ENCODE peak calls at places on chromosomes 5 and 9, in four cellular contexts. X is A673, J is dorsolateral prefrontal cortex, A is GM23338. V is an unnamed sample.
A peak's percentile ranks its signal among the peaks of the same experiment; 100 is the strongest.

GRCh38 chr9:79300153-79300552 is 271.6 kb upstream of the TLE4 start:
- DNase-seq in A (no peak), J (no peak), X (no peak), V (no peak)

GRCh38 chr9:96253059-96253696 is 48.8 kb downstream of the HSD17B3 start:
- DNase-seq in A (peak; percentile 45), J (no peak), X (no peak), V (no peak)

GRCh38 chr5:76724871-76725270 is 8.9 kb downstream of the F2R start:
- DNase-seq in X (no peak), J (no peak), A (no peak), V (no peak)

GRCh38 chr9:109956811-109957440 is 176.9 kb downstream of the PALM2AKAP2 start:
- DNase-seq in J (no peak), X (peak; percentile 41), A (peak; percentile 6), V (no peak)

GRCh38 chr9:121636411-121636865 is 15.0 kb upstream of the DAB2IP start:
- DNase-seq in A (no peak), X (no peak), J (no peak), V (no peak)

GRCh38 chr9:90095682-90096081 is 490.9 kb downstream of the GADD45G start:
- DNase-seq in A (peak; percentile 18), X (no peak), J (peak; percentile 48), V (no peak)

GRCh38 chr5:87311400-87312279 is 44.0 kb downstream of the RASA1 start:
- DNase-seq in X (no peak), J (no peak), A (no peak), V (no peak)

GRCh38 chr9:99255651-99256050 is 33.6 kb downstream of the SEC61B start:
- DNase-seq in A (no peak), J (no peak), X (no peak), V (no peak)

GRCh38 chr5:140024928-140025327 is 18.2 kb downstream of the NRG2 start:
- DNase-seq in A (no peak), X (no peak), J (no peak), V (no peak)

GRCh38 chr5:137730331-137730730 is 5.6 kb downstream of the KLHL3 start:
- DNase-seq in A (no peak), X (no peak), J (no peak), V (no peak)
- H3K4me3 ChIP-seq in A (no peak overlapping the region), X (no peak overlapping the region), J (no peak overlapping the region), V (no peak overlapping the region)

DNA sequence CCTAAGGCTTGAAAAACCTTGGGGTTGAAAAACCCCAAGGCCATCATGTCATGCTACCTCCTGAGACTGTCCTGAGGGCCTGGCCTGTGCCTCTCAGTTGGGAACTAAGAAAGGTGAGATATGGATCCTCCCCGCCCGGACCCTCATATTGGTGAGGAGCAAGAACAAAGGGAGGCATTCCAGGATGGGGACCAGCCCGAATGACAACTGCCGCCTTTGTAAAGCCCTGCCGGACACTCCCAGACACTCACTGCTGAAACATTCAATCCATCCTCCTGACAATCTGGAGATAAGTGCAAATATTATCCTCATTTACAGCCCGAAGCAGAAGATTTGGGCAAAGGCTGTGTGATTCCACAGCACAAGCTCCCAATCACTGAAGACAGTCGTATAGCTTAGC is 298.3 kb downstream of the NSG2 start:
- DNase-seq in A (no peak), X (no peak), J (no peak), V (no peak)
- H3K27ac ChIP-seq in A (no peak overlapping the region), X (no peak overlapping the region), J (no peak overlapping the region), V (no peak overlapping the region)

GRCh38 chr5:61626639-61627282 is 294.7 kb downstream of the ZSWIM6 start:
- DNase-seq in J (no peak), X (no peak), A (no peak), V (no peak)
- H3K4me3 ChIP-seq in J (peak overlapping the region; percentile 44), X (no peak overlapping the region), A (peak overlapping the region; percentile 78), V (peak overlapping the region; percentile 83)

DNA sequence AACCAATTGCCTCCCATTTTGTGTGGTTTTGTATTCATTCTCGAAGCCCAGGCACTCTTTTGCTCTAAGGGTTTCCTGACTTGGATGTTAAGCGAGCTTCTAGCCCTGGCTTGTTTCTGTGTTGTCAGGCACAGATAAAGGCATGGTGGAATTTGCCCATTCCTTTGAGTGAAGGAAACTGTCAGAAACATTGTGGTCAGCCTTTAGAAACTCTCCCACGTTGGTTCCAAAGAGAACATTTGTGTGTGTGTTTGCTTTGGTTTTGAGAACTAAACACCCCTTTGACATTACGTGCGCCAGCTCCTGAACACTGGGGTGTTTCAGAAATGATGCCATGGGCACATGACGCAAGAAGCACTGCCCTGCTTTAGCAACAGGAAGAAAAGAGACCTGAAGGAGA is 320.9 kb downstream of the NTRK2 start:
- DNase-seq in J (peak; percentile 57), X (no peak), A (no peak), V (no peak)
- H3K27ac ChIP-seq in J (peak overlapping the region; percentile 97), X (no peak overlapping the region), A (no peak overlapping the region), V (no peak overlapping the region)

DNA sequence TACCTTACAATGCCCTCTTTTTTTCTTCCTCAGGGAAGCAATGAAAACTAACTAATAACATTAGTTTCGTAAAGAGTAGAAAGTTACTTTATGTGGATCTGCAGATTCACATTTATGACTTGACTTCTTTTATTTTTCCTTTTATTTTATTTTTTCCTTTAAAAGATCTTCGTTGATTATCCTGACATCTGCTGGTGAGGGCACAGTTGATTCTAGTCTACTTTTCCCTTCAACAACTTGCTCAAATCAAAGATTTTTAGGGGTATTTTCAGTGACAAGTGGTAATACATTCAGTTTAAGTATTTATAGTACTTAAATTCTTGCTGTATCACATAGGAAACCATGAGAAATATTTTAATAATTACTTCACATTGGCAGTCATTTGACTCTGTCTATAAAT is 4.9 kb downstream of the EDIL3 start:
- DNase-seq in A (no peak), J (no peak), X (no peak), V (no peak)
- H3K4me3 ChIP-seq in A (no peak overlapping the region), J (no peak overlapping the region), X (no peak overlapping the region), V (peak overlapping the region; percentile 39)

V was measured in thoracic aorta.